ENCODE peak calls at places on chromosomes 4 and X, in five cellular contexts. M is SK-N-SH, U is sigmoid colon, R is A549, N is ovary. I is an unnamed sample.

GRCh38 chr4:29966386-29966785 is 753.8 kb upstream of the PCDH7 start:
- DNase-seq in M (no peak), U (no peak), R (no peak), N (no peak), I (no peak)

GRCh38 chr4:173076903-173077629 is 91.5 kb upstream of the GALNT7 start:
- DNase-seq in M (no peak), U (no peak), R (no peak), N (no peak), I (no peak)

GRCh38 chrX:152832520-152832919 is 1.7 kb downstream of the NSDHL start:
- DNase-seq in M (no peak), U (no peak), R (no peak), N (no peak), I (no peak)

GRCh38 chr4:139798456-139798855 is 132.8 kb downstream of the MGST2 start:
- DNase-seq in M (no peak), U (no peak), R (no peak), N (no peak), I (no peak)

GRCh38 chr4:175560628-175561027 is 251.4 kb downstream of the GPM6A start:
- DNase-seq in M (peak; percentile 7), U (no peak), R (peak; percentile 1), N (no peak), I (no peak)

GRCh38 chr4:98624144-98624543 is 34.3 kb downstream of the TSPAN5 start:
- DNase-seq in M (no peak), U (no peak), R (no peak), N (no peak), I (no peak)

GRCh38 chr4:37882665-37883296 is 8.1 kb upstream of the TBC1D1 start:
- DNase-seq in M (no peak), U (no peak), R (no peak), N (no peak), I (no peak)

GRCh38 chrX:39260965-39261364 is 459.7 kb downstream of the MID1IP1 start:
- DNase-seq in M (no peak), U (no peak), R (no peak), N (no peak), I (no peak)

GRCh38 chr4:153026947-153027346 is 90.8 kb downstream of the FHDC1 start:
- DNase-seq in M (no peak), U (no peak), R (no peak), N (no peak), I (no peak)

GRCh38 chrX:111490683-111491082 is 20.8 kb upstream of the SERTM2 start:
- DNase-seq in M (no peak), U (no peak), R (no peak), N (no peak), I (no peak)

GRCh38 chrX:106894392-106894909 is 8.7 kb downstream of the RIPPLY1 start:
- DNase-seq in M (peak; percentile 59), U (peak; percentile 78), R (peak; percentile 50), N (peak; percentile 48), I (peak; percentile 56)

GRCh38 chrX:72115380-72115779 is 16.3 kb downstream of the RTL5 start:
- DNase-seq in M (peak; percentile 83), U (no peak), R (no peak), N (no peak), I (no peak)

GRCh38 chr4:102575369-102576129 is 74.4 kb downstream of the NFKB1 start:
- DNase-seq in M (no peak), U (no peak), R (no peak), N (no peak), I (no peak)

GRCh38 chrX:37078434-37078703 is 70.2 kb downstream of the FAM47C start:
- DNase-seq in M (no peak), U (no peak), R (no peak), N (no peak), I (no peak)

GRCh38 chrX:86002076-86002896 is 45.1 kb downstream of the CHM start:
- DNase-seq in M (no peak), U (no peak), R (no peak), N (no peak), I (peak; percentile 49)

GRCh38 chr4:138826754-138827153 is 188.8 kb upstream of the NOCT start:
- DNase-seq in M (peak; percentile 62), U (no peak), R (no peak), N (no peak), I (no peak)

GRCh38 chr4:153137168-153137567 is 67.1 kb upstream of the TRIM2 start:
- DNase-seq in M (no peak), U (no peak), R (peak; percentile 44), N (peak; percentile 44), I (no peak)

GRCh38 chr4:804804-805203 is 21.1 kb downstream of the CPLX1 start:
- DNase-seq in M (no peak), U (no peak), R (no peak), N (no peak), I (no peak)

GRCh38 chrX:40189018-40189417 is 91.3 kb upstream of the BCOR start:
- DNase-seq in M (no peak), U (no peak), R (no peak), N (no peak), I (no peak)

GRCh38 chr4:73281982-73282381 is 23.4 kb upstream of the ANKRD17 start:
- DNase-seq in M (no peak), U (no peak), R (no peak), N (no peak), I (no peak)

GRCh38 chrX:14832151-14832550 is 40.7 kb downstream of the FANCB start:
- DNase-seq in M (no peak), U (no peak), R (no peak), N (no peak), I (no peak)

GRCh38 chrX:136587532-136587931 is 55.5 kb downstream of the VGLL1 start:
- DNase-seq in M (no peak), U (no peak), R (no peak), N (no peak), I (no peak)

GRCh38 chr4:26860922-26861433 is 337 bp downstream of the STIM2 start:
- DNase-seq in M (peak; percentile 68), U (peak; percentile 79), R (no peak), N (peak; percentile 72), I (peak; percentile 59)

GRCh38 chr4:88101165-88101564 is 57.3 kb downstream of the ABCG2 start:
- DNase-seq in M (no peak), U (no peak), R (no peak), N (no peak), I (no peak)

GRCh38 chr4:61425315-61425714 is 225.2 kb downstream of the ADGRL3 start:
- DNase-seq in M (no peak), U (no peak), R (no peak), N (no peak), I (no peak)

GRCh38 chrX:31323658-31324057 is 251.8 kb upstream of the FTHL17 start:
- DNase-seq in M (no peak), U (no peak), R (no peak), N (no peak), I (no peak)

GRCh38 chr4:78616046-78616498 is 64.5 kb downstream of the ANXA3 start:
- DNase-seq in M (no peak), U (no peak), R (no peak), N (no peak), I (no peak)

GRCh38 chr4:80101768-80102116 is 28.7 kb upstream of the ANTXR2 start:
- DNase-seq in M (no peak), U (no peak), R (no peak), N (no peak), I (no peak)

GRCh38 chr4:25900901-25901500 is 13.0 kb upstream of the SMIM20 start:
- DNase-seq in M (no peak), U (no peak), R (no peak), N (no peak), I (no peak)

GRCh38 chr4:116628598-116628997 is 456.8 kb downstream of the TRAM1L1 start:
- DNase-seq in M (no peak), U (no peak), R (no peak), N (no peak), I (no peak)
- TF ChIP-seq EP300 in M (no peak), U (no peak), R (no peak), N (no peak), I (no peak)

GRCh38 chrX:581066-581465 is 49.5 kb upstream of the SHOX start:
- DNase-seq in M (no peak), U (no peak), R (no peak), N (no peak), I (no peak)
- H3K27ac ChIP-seq in M (no peak overlapping the region), U (no peak overlapping the region), R (no peak overlapping the region), N (no peak overlapping the region), I (no peak overlapping the region)

DNA sequence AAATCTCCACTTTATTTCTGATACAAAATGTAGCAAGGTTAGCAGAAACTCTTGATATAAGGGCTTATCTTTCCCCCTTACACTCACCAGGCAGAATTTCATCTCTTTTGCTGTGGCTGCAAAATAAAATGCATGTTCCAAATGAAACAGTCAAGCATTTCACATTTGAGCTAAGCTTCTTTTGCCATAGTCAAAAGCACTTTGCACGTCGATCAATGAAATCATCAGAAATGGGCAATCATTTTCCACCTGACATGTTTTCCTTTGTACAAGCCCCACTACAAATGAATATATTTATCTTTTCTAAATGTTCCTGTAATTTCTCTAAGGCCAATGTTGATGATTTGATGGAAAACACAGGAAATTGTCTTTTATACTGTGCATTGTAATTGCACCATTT is 178.4 kb downstream of the ANKRD50 start:
- DNase-seq in M (no peak), U (no peak), R (no peak), N (no peak), I (no peak)
- TF ChIP-seq EP300 in M (no peak), U (no peak), R (no peak), N (no peak), I (no peak)

DNA sequence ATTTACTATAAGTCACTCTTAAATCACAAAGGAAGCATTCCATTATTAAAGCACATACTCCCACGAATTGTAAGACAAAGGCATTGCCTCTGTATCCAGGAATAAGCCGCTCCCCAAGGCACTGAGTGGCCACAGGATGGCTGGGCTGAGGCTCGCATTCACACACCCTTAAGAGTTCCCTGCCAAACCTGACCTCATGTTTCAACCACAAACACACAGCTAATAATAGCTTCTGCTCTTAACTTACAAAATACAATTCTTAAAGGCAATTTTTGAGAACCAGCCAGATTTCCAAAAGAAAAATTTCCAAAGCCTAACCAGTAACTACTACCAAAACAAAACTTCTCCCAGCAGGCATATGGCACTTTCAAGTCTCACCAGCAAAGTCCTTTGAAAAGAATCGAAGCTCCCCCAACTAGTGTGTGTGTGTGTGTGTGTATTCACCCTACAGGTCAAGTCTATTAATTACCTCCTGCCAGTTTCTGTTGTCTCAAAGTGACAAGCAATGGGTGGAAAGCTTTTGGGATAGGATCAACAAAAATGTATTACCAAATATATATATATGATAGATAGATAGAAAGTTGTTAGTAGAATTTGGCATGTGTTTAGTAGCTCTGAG is 36.0 kb downstream of the ARHGAP6 start:
- DNase-seq in M (no peak), U (peak; percentile 80), R (no peak), N (peak; percentile 21), I (no peak)
- H3K27ac ChIP-seq in M (no peak overlapping the region), U (peak overlapping the region; percentile 66), R (no peak overlapping the region), N (no peak overlapping the region), I (no peak overlapping the region)

GRCh38 chr4:74374561-74375327 is 9.8 kb downstream of the EREG start:
- DNase-seq in M (no peak), U (peak; percentile 66), R (peak; percentile 72), N (no peak), I (peak; percentile 49)
- TF ChIP-seq EP300 in M (peak; percentile 21), U (no peak), R (peak; percentile 91), N (no peak), I (no peak)

I was measured in stomach.